ENCODE peak calls at places on chromosomes 12 and 14, in eight cellular contexts. One of them, this sample, is unnamed.

GRCh38 chr12:9869307-9870161 is at the start of gene CLEC2B:
- DNase-seq in esophagus squamous epithelium: no peak
- DNase-seq in gastrocnemius medialis: no peak
- DNase-seq in spleen: no peak
- DNase-seq in HCT116: no peak
- DNase-seq in NB4: peak
- DNase-seq in Peyer's patch: no peak
- DNase-seq in breast epithelium: no peak
- DNase-seq in this sample: no peak

GRCh38 chr14:55430024-55430690 is 10.3 kb downstream of the TBPL2 start:
- DNase-seq in esophagus squamous epithelium: no peak
- DNase-seq in gastrocnemius medialis: peak
- DNase-seq in spleen: no peak
- DNase-seq in HCT116: peak
- DNase-seq in NB4: peak
- DNase-seq in Peyer's patch: peak
- DNase-seq in breast epithelium: no peak
- DNase-seq in this sample: no peak

GRCh38 chr12:40819427-40820108 is 127.3 kb downstream of the CNTN1 start:
- DNase-seq in esophagus squamous epithelium: no peak
- DNase-seq in gastrocnemius medialis: no peak
- DNase-seq in spleen: peak
- DNase-seq in HCT116: no peak
- DNase-seq in NB4: no peak
- DNase-seq in Peyer's patch: peak
- DNase-seq in breast epithelium: no peak
- DNase-seq in this sample: no peak

GRCh38 chr14:43116341-43116740 is 1390.7 kb downstream of the FSCB start:
- DNase-seq in esophagus squamous epithelium: no peak
- DNase-seq in gastrocnemius medialis: no peak
- DNase-seq in spleen: no peak
- DNase-seq in HCT116: no peak
- DNase-seq in NB4: no peak
- DNase-seq in Peyer's patch: no peak
- DNase-seq in breast epithelium: no peak
- DNase-seq in this sample: no peak

GRCh38 chr14:73725116-73726024 is 11.2 kb upstream of the PNMA1 start:
- DNase-seq in esophagus squamous epithelium: no peak
- DNase-seq in gastrocnemius medialis: peak
- DNase-seq in spleen: no peak
- DNase-seq in HCT116: no peak
- DNase-seq in NB4: peak
- DNase-seq in Peyer's patch: no peak
- DNase-seq in breast epithelium: no peak
- DNase-seq in this sample: no peak

GRCh38 chr14:49586673-49587460 is 687 bp upstream of the RPS29 start:
- DNase-seq in esophagus squamous epithelium: no peak
- DNase-seq in gastrocnemius medialis: no peak
- DNase-seq in spleen: no peak
- DNase-seq in HCT116: peak
- DNase-seq in NB4: peak
- DNase-seq in Peyer's patch: peak
- DNase-seq in breast epithelium: no peak
- DNase-seq in this sample: no peak

GRCh38 chr14:42222924-42223471 is 616.3 kb downstream of the LRFN5 start:
- DNase-seq in esophagus squamous epithelium: no peak
- DNase-seq in gastrocnemius medialis: peak
- DNase-seq in spleen: no peak
- DNase-seq in HCT116: no peak
- DNase-seq in NB4: no peak
- DNase-seq in Peyer's patch: no peak
- DNase-seq in breast epithelium: no peak
- DNase-seq in this sample: no peak

GRCh38 chr12:44446181-44446580 is 429.9 kb downstream of the NELL2 start:
- DNase-seq in esophagus squamous epithelium: no peak
- DNase-seq in gastrocnemius medialis: no peak
- DNase-seq in spleen: no peak
- DNase-seq in HCT116: no peak
- DNase-seq in NB4: no peak
- DNase-seq in Peyer's patch: no peak
- DNase-seq in breast epithelium: no peak
- DNase-seq in this sample: no peak

GRCh38 chr12:45315462-45315861 is 99.6 kb downstream of the ANO6 start:
- DNase-seq in esophagus squamous epithelium: no peak
- DNase-seq in gastrocnemius medialis: no peak
- DNase-seq in spleen: no peak
- DNase-seq in HCT116: no peak
- DNase-seq in NB4: no peak
- DNase-seq in Peyer's patch: no peak
- DNase-seq in breast epithelium: no peak
- DNase-seq in this sample: no peak

DNA sequence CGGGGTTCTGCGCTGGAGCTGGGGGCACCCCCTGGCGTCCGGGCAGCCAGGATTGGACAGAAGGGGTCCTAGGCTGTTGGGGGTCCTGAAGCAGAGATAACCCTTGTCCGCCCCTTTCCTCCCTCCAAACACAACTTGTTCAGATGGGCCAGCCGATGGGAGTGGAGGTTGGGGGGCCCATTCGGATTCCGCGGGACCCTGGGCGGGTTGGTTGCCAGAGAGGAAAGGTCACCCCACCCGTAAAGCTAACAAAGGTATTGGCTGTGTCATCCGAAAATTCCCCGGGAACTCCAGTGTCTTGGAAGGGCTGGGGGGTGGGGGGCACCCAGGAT is 1.3 kb downstream of the FAM222A start:
- DNase-seq in esophagus squamous epithelium: no peak
- DNase-seq in gastrocnemius medialis: no peak
- DNase-seq in spleen: no peak
- DNase-seq in HCT116: no peak
- DNase-seq in NB4: no peak
- DNase-seq in Peyer's patch: no peak
- DNase-seq in breast epithelium: no peak
- DNase-seq in this sample: no peak
- TF ChIP-seq CTCF in esophagus squamous epithelium: no peak
- TF ChIP-seq CTCF in gastrocnemius medialis: no peak
- TF ChIP-seq CTCF in spleen: no peak
- TF ChIP-seq CTCF in HCT116: no peak
- TF ChIP-seq CTCF in NB4: no peak
- TF ChIP-seq CTCF in Peyer's patch: no peak
- TF ChIP-seq CTCF in breast epithelium: no peak
- TF ChIP-seq CTCF in this sample: no peak

DNA sequence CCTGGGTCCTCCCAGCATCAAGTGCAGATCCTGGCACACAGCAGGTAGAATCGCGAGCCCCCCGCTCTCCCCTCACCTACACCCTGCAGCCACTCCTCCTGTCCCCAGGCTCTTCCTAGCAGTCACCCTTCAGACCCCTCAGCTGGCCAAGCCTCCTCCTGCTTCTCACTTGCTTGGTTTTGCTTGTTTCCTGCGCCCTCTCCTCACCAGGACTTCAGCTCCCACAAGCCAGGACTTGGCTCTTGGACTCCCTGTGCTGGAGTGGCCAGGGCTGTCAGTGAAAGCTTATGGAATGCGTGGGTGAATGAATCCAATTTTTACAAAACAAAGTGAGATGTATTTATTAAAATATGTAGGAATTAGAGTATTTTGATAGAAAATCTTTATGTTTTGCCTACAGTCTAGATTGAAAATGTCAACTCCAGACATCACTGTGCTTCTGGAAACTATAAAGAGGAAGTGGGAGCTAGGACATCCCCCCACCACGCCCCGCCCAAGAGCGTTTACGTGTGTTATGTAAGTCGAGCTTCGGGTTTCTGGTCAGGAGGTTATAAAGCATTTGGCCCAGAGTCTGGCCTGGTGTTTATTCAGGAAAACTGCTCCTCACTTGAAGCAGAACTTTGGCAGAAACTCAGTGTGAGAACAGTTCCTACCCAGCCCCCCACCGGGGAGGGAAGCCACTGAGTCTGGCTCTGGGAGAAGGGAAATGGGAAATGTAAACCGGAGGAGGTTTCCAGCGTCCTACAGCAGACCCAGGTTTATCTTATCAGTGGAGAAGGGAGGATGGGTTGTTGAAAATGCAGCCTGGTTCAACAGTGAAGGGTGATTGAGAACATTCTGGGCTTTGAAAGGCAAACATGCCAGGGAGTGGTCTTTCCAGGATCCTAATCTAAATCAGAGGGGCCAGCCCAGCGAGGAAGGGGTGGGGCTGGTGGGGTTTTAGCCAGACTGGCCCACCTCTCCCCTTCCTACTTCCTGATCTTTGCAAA is 8.8 kb downstream of the ALDH2 start:
- DNase-seq in esophagus squamous epithelium: no peak
- DNase-seq in gastrocnemius medialis: peak
- DNase-seq in spleen: peak
- DNase-seq in HCT116: no peak
- DNase-seq in NB4: peak
- DNase-seq in Peyer's patch: peak
- DNase-seq in breast epithelium: peak
- DNase-seq in this sample: peak
- TF ChIP-seq POLR2A in esophagus squamous epithelium: peak
- TF ChIP-seq POLR2A in gastrocnemius medialis: no peak
- TF ChIP-seq POLR2A in spleen: no peak
- TF ChIP-seq POLR2A in HCT116: no peak
- TF ChIP-seq POLR2A in NB4: peak
- TF ChIP-seq POLR2A in Peyer's patch: peak
- TF ChIP-seq POLR2A in breast epithelium: no peak
- TF ChIP-seq POLR2A in this sample: no peak

GRCh38 chr12:31603546-31604009 is 12.6 kb upstream of the DENND5B start:
- DNase-seq in esophagus squamous epithelium: no peak
- DNase-seq in gastrocnemius medialis: no peak
- DNase-seq in spleen: no peak
- DNase-seq in HCT116: no peak
- DNase-seq in NB4: no peak
- DNase-seq in Peyer's patch: peak
- DNase-seq in breast epithelium: no peak
- DNase-seq in this sample: no peak
- H3K4me3 ChIP-seq in esophagus squamous epithelium: no peak
- H3K4me3 ChIP-seq in gastrocnemius medialis: no peak
- H3K4me3 ChIP-seq in spleen: no peak
- H3K4me3 ChIP-seq in HCT116: no peak
- H3K4me3 ChIP-seq in NB4: no peak
- H3K4me3 ChIP-seq in Peyer's patch: no peak
- H3K4me3 ChIP-seq in breast epithelium: no peak
- H3K4me3 ChIP-seq in this sample: no peak

DNA sequence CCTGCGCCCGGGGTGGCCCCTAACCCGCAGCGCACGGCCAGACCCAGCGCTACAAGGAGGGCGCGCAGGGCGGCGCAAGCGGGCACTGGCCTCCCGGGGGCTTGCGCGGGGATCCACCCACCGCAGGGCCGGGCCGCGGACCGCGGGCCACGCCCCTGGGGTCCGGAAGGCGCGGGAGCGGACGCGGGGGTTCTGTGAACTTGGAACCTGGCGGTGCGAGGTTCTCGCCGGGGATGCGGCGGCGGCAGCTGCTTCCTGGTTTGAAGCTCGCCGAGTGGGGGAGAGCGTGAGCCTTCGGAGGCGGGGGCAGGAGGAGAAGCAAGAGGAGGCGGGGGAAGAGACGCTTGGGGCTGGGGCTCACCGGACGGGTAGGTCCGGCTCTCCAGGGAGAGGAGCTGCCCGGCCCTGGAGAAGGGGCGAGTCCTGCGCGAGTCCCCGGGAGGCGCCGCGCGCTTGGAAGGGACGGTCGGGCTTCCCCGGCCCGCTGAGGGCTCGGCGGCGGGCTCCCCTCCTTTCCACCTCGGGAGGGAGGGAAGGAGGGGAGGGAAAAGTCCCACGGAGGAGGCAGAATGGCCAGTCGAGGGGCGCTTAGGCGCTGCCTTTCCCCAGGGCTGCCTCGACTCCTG is at the start of gene PRKCH:
- DNase-seq in esophagus squamous epithelium: peak
- DNase-seq in gastrocnemius medialis: peak
- DNase-seq in spleen: peak
- DNase-seq in HCT116: peak
- DNase-seq in NB4: no peak
- DNase-seq in Peyer's patch: peak
- DNase-seq in breast epithelium: peak
- DNase-seq in this sample: peak
- TF ChIP-seq CTCF in esophagus squamous epithelium: peak
- TF ChIP-seq CTCF in gastrocnemius medialis: peak
- TF ChIP-seq CTCF in spleen: peak
- TF ChIP-seq CTCF in HCT116: peak
- TF ChIP-seq CTCF in NB4: no peak
- TF ChIP-seq CTCF in Peyer's patch: no peak
- TF ChIP-seq CTCF in breast epithelium: no peak
- TF ChIP-seq CTCF in this sample: no peak

GRCh38 chr14:20799955-20800544 is 2.6 kb downstream of the RNASE1 start:
- DNase-seq in esophagus squamous epithelium: peak
- DNase-seq in gastrocnemius medialis: no peak
- DNase-seq in spleen: peak
- DNase-seq in HCT116: no peak
- DNase-seq in NB4: peak
- DNase-seq in Peyer's patch: peak
- DNase-seq in breast epithelium: no peak
- DNase-seq in this sample: peak

GRCh38 chr14:20803221-20803620 is 577 bp upstream of the RNASE1 start:
- DNase-seq in esophagus squamous epithelium: no peak
- DNase-seq in gastrocnemius medialis: no peak
- DNase-seq in spleen: no peak
- DNase-seq in HCT116: no peak
- DNase-seq in NB4: no peak
- DNase-seq in Peyer's patch: no peak
- DNase-seq in breast epithelium: no peak
- DNase-seq in this sample: no peak

GRCh38 chr14:20799444-20799843 is 3.2 kb downstream of the RNASE1 start:
- DNase-seq in esophagus squamous epithelium: no peak
- DNase-seq in gastrocnemius medialis: no peak
- DNase-seq in spleen: no peak
- DNase-seq in HCT116: no peak
- DNase-seq in NB4: no peak
- DNase-seq in Peyer's patch: no peak
- DNase-seq in breast epithelium: no peak
- DNase-seq in this sample: no peak

GRCh38 chr14:20802341-20803084 is at the start of gene RNASE1:
- DNase-seq in esophagus squamous epithelium: no peak
- DNase-seq in gastrocnemius medialis: peak
- DNase-seq in spleen: no peak
- DNase-seq in HCT116: no peak
- DNase-seq in NB4: no peak
- DNase-seq in Peyer's patch: peak
- DNase-seq in breast epithelium: no peak
- DNase-seq in this sample: peak

GRCh38 chr14:20801726-20802125 is 918 bp downstream of the RNASE1 start:
- DNase-seq in esophagus squamous epithelium: no peak
- DNase-seq in gastrocnemius medialis: no peak
- DNase-seq in spleen: no peak
- DNase-seq in HCT116: no peak
- DNase-seq in NB4: no peak
- DNase-seq in Peyer's patch: no peak
- DNase-seq in breast epithelium: no peak
- DNase-seq in this sample: no peak
- TF ChIP-seq POLR2A in esophagus squamous epithelium: no peak
- TF ChIP-seq POLR2A in gastrocnemius medialis: no peak
- TF ChIP-seq POLR2A in spleen: no peak
- TF ChIP-seq POLR2A in HCT116: no peak
- TF ChIP-seq POLR2A in NB4: no peak
- TF ChIP-seq POLR2A in Peyer's patch: no peak
- TF ChIP-seq POLR2A in breast epithelium: no peak
- TF ChIP-seq POLR2A in this sample: no peak

DNA sequence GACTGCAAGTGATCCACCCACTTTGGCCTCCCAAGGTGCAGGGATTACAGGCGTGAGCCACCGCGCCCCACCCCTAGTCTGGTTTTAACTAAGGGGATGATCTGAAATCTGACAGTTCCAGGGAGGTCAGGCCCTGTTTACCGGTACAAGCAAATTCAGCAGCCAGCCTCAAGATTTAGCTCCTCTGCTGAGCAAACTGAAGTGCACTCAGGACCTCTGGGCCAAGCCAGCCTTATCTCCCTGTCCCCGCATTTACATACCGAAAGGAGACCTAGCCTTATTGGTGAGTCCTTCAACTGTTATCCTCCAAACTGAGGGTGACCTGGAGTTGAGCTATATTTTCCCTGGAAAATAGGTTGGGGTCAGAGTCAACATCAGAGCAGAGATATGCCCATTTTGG is 835 bp upstream of the ABHD4 start:
- DNase-seq in esophagus squamous epithelium: no peak
- DNase-seq in gastrocnemius medialis: no peak
- DNase-seq in spleen: no peak
- DNase-seq in HCT116: no peak
- DNase-seq in NB4: no peak
- DNase-seq in Peyer's patch: no peak
- DNase-seq in breast epithelium: no peak
- DNase-seq in this sample: no peak
- H3K4me3 ChIP-seq in esophagus squamous epithelium: no peak
- H3K4me3 ChIP-seq in gastrocnemius medialis: peak
- H3K4me3 ChIP-seq in spleen: no peak
- H3K4me3 ChIP-seq in HCT116: no peak
- H3K4me3 ChIP-seq in NB4: no peak
- H3K4me3 ChIP-seq in Peyer's patch: no peak
- H3K4me3 ChIP-seq in breast epithelium: no peak
- H3K4me3 ChIP-seq in this sample: no peak

This sample was measured in lower leg skin.